ENCODE peak calls at places on chromosomes 13 and 19, in eight cellular contexts. B is activated B cell treated with CpG ODN at 0.5 μM for 24 hours; E is endodermal cell; N is CD8-positive, alpha-beta memory T cell; Z is NCI-H2171; L is progenitor cell of endocrine pancreas; O is cardiac fibroblast; I is fibroblast of lung. F is an unnamed sample.

GRCh38 chr13:24625324-24625723 is 54.9 kb upstream of the ATP12A start:
- DNase-seq in Z (no peak), N (peak; percentile 15), E (no peak), O (peak; percentile 31), I (no peak), B (no peak), L (no peak), F (no peak)

GRCh38 chr13:100039740-100040139 is 49.2 kb upstream of the PCCA start:
- DNase-seq in L (no peak), B (no peak), E (no peak), Z (no peak), O (no peak), I (peak; percentile 12), N (no peak), F (no peak)

GRCh38 chr13:23848019-23848418 is 41.2 kb downstream of the MIPEP start:
- DNase-seq in Z (no peak), O (no peak), N (no peak), I (no peak), L (no peak), B (no peak), E (no peak), F (no peak)

GRCh38 chr13:20264271-20265018 is 32.3 kb upstream of the GJB6 start:
- DNase-seq in Z (no peak), O (no peak), B (no peak), I (no peak), L (no peak), E (no peak), N (no peak), F (no peak)

GRCh38 chr19:17393914-17394313 is at the start of gene CCDC194:
- DNase-seq in L (no peak), I (no peak), Z (no peak), E (no peak), B (no peak), O (no peak), N (no peak), F (no peak)

GRCh38 chr13:102993348-102993747 is 72.9 kb downstream of the SLC10A2 start:
- DNase-seq in E (no peak), B (no peak), N (no peak), I (no peak), Z (no peak), L (no peak), O (no peak), F (no peak)

GRCh38 chr13:44870456-44870929 is 118.8 kb downstream of the NUFIP1 start:
- DNase-seq in I (no peak), O (no peak), L (no peak), E (no peak), Z (no peak), B (no peak), N (no peak), F (no peak)

GRCh38 chr13:33004454-33004853 is 11.8 kb upstream of the KL start:
- DNase-seq in B (no peak), Z (no peak), L (no peak), E (no peak), I (no peak), O (peak; percentile 78), N (no peak), F (no peak)

GRCh38 chr19:48925240-48925843 is 8.2 kb upstream of the DHDH start:
- DNase-seq in Z (no peak), I (peak; percentile 93), O (peak; percentile 67), L (no peak), B (no peak), N (no peak), E (no peak), F (peak; percentile 85)

GRCh38 chr19:44749318-44749717 is 810 bp downstream of the BCL3 start:
- DNase-seq in E (no peak), B (no peak), N (no peak), I (no peak), O (no peak), Z (no peak), L (no peak), F (no peak)

GRCh38 chr13:31431722-31432137 is 232.0 kb downstream of the B3GLCT start:
- DNase-seq in B (no peak), E (peak; percentile 85), N (peak; percentile 15), I (peak; percentile 10), Z (no peak), L (peak; percentile 37), O (peak; percentile 65), F (peak; percentile 33)

GRCh38 chr13:20159646-20160345 is 1.1 kb downstream of the GJA3 start:
- DNase-seq in L (no peak), B (no peak), I (peak; percentile 53), O (no peak), N (no peak), Z (no peak), E (peak; percentile 5), F (no peak)

GRCh38 chr13:100596516-100596915 is 7.9 kb upstream of the GGACT start:
- DNase-seq in I (no peak), B (no peak), L (no peak), E (no peak), O (no peak), Z (no peak), N (no peak), F (no peak)

GRCh38 chr19:16349551-16350171 is 25.0 kb downstream of the KLF2 start:
- DNase-seq in O (no peak), I (no peak), E (no peak), L (no peak), B (no peak), Z (no peak), N (no peak), F (no peak)

GRCh38 chr19:49976496-49976895 is 15.5 kb upstream of the SIGLEC11 start:
- DNase-seq in N (no peak), E (no peak), O (no peak), Z (no peak), B (no peak), I (no peak), L (no peak), F (no peak)

GRCh38 chr19:49512970-49513745 is 697 bp downstream of the FCGRT start:
- DNase-seq in I (no peak), E (peak; percentile 87), N (no peak), Z (peak; percentile 64), B (peak; percentile 53), O (peak; percentile 57), L (peak; percentile 49), F (no peak)

GRCh38 chr13:98875146-98875729 is 102.6 kb downstream of the DOCK9 start:
- DNase-seq in I (no peak), N (no peak), Z (no peak), E (no peak), L (no peak), B (no peak), O (no peak), F (no peak)

GRCh38 chr19:13241321-13242104 is 91.3 kb downstream of the IER2 start:
- DNase-seq in L (no peak), B (peak; percentile 17), E (peak; percentile 63), I (no peak), N (peak; percentile 23), O (no peak), Z (no peak), F (peak; percentile 30)

GRCh38 chr13:24693862-24694471 is 13.8 kb downstream of the ATP12A start:
- DNase-seq in N (peak; percentile 23), I (peak; percentile 26), B (no peak), O (peak; percentile 60), L (peak; percentile 24), E (peak; percentile 90), Z (peak; percentile 37), F (peak; percentile 42)

GRCh38 chr19:52922841-52923781 is at the start of gene ZNF888:
- DNase-seq in I (peak; percentile 74), B (peak; percentile 81), E (peak; percentile 99), O (peak; percentile 86), N (peak; percentile 80), Z (peak; percentile 17), L (peak; percentile 85), F (no peak)

GRCh38 chr13:112247471-112248405 is 128.4 kb upstream of the SPACA7 start:
- DNase-seq in O (no peak), N (no peak), B (no peak), Z (no peak), L (no peak), E (peak; percentile 46), I (no peak), F (no peak)

GRCh38 chr19:16358456-16358855 is 33.8 kb downstream of the KLF2 start:
- DNase-seq in I (no peak), N (no peak), Z (no peak), E (no peak), O (no peak), L (no peak), B (no peak), F (no peak)

GRCh38 chr13:26628706-26629105 is 71.2 kb downstream of the WASF3 start:
- DNase-seq in E (peak; percentile 64), Z (no peak), L (no peak), N (no peak), I (peak; percentile 34), B (no peak), O (peak; percentile 40), F (peak; percentile 43)

GRCh38 chr19:49911381-49912145 is 14.9 kb upstream of the IL4I1 start:
- DNase-seq in B (no peak), E (no peak), L (no peak), N (no peak), O (no peak), Z (no peak), I (no peak), F (no peak)

GRCh38 chr13:101880581-101880980 is 428.1 kb downstream of the ITGBL1 start:
- DNase-seq in L (no peak), O (no peak), I (no peak), E (no peak), N (no peak), B (no peak), Z (no peak), F (no peak)

GRCh38 chr13:82878536-82878935 is 1003.7 kb downstream of the SLITRK1 start:
- DNase-seq in Z (no peak), N (no peak), B (no peak), O (no peak), I (peak; percentile 30), L (no peak), E (no peak), F (peak; percentile 65)

GRCh38 chr19:38849746-38850230 is at the start of gene HNRNPL:
- DNase-seq in I (no peak), N (peak; percentile 100), E (peak; percentile 99), B (peak; percentile 99), L (peak; percentile 99), O (no peak), Z (no peak), F (no peak)

GRCh38 chr19:10927691-10928562 is 512 bp downstream of the YIPF2 start:
- DNase-seq in N (no peak), O (no peak), Z (no peak), L (no peak), E (no peak), I (peak; percentile 15), B (no peak), F (no peak)

GRCh38 chr13:113021811-113022210 is 52.8 kb downstream of the MCF2L start:
- DNase-seq in O (no peak), E (no peak), L (no peak), Z (no peak), B (no peak), I (no peak), N (no peak), F (no peak)

GRCh38 chr13:26953273-26953672 is 192.7 kb upstream of the GPR12 start:
- DNase-seq in I (no peak), E (no peak), N (no peak), Z (no peak), O (no peak), B (no peak), L (no peak), F (no peak)

GRCh38 chr13:98959299-98959698 is 18.6 kb downstream of the DOCK9 start:
- DNase-seq in B (no peak), I (no peak), L (no peak), O (no peak), E (no peak), N (no peak), Z (peak; percentile 17), F (peak; percentile 75)

GRCh38 chr13:85236431-85236830 is 562.8 kb downstream of the SLITRK6 start:
- DNase-seq in N (no peak), I (peak; percentile 71), L (no peak), O (peak; percentile 31), E (no peak), Z (no peak), B (no peak), F (no peak)